ENCODE peak calls at places on chromosome 1, in four cellular contexts. Z, O, C and J are unnamed samples.

GRCh38 chr1:163231385-163231784 is 28.7 kb upstream of the RGS5 start:
- DNase-seq in C (no peak), O (no peak), Z (no peak), J (no peak)

GRCh38 chr1:155698382-155699038 is 9.6 kb downstream of the DAP3 start:
- DNase-seq in C (no peak), O (no peak), Z (no peak), J (no peak)

GRCh38 chr1:64183985-64184440 is 19.4 kb upstream of the UBE2U start:
- DNase-seq in Z (no peak), C (no peak), O (no peak), J (no peak)

GRCh38 chr1:188137221-188137620 is 1308.5 kb downstream of the PLA2G4A start:
- DNase-seq in Z (no peak), O (no peak), C (no peak), J (no peak)

GRCh38 chr1:235448616-235449015 is 55.6 kb downstream of the B3GALNT2 start:
- DNase-seq in O (no peak), Z (no peak), C (no peak), J (no peak)

GRCh38 chr1:225852413-225853119 is 29.6 kb downstream of the TMEM63A start:
- DNase-seq in Z (no peak), O (no peak), C (no peak), J (no peak)

GRCh38 chr1:29470087-29470787 is 233.9 kb downstream of the PTPRU start:
- DNase-seq in O (no peak), Z (no peak), C (no peak), J (no peak)

GRCh38 chr1:162922196-162922595 is 61.2 kb upstream of the CCDC190 start:
- DNase-seq in Z (no peak), C (no peak), O (no peak), J (no peak)

GRCh38 chr1:7485086-7485780 is 285.9 kb upstream of the VAMP3 start:
- DNase-seq in Z (no peak), C (no peak), O (no peak), J (no peak)

GRCh38 chr1:159653201-159653600 is 61.2 kb downstream of the CRP start:
- DNase-seq in O (no peak), Z (no peak), C (no peak), J (no peak)

GRCh38 chr1:180581635-180582039 is 22.9 kb downstream of the OVAAL start:
- DNase-seq in Z (no peak), O (no peak), C (no peak), J (no peak)